ENCODE peak calls at places on chromosomes 5 and 9, in eight cellular contexts. One of them, this sample, is unnamed.

GRCh38 chr5:157718529-157718928 is 12.7 kb upstream of the THG1L start:
- DNase-seq in astrocyte of the spinal cord: peak; percentile 80
- DNase-seq in cardiac muscle cell: peak; percentile 82
- DNase-seq in fibroblast of pulmonary artery: peak; percentile 85
- DNase-seq in tibial nerve: peak; percentile 47
- DNase-seq in A549: peak; percentile 55
- DNase-seq in testis: no peak
- DNase-seq in epithelial cell of esophagus: peak; percentile 63
- DNase-seq in this sample: no peak

GRCh38 chr5:149871471-149871870 is 73.1 kb downstream of the PDE6A start:
- DNase-seq in fibroblast of pulmonary artery: no peak
- DNase-seq in tibial nerve: no peak
- DNase-seq in epithelial cell of esophagus: no peak
- DNase-seq in cardiac muscle cell: no peak
- DNase-seq in testis: no peak
- DNase-seq in A549: no peak
- DNase-seq in astrocyte of the spinal cord: no peak
- DNase-seq in this sample: no peak

GRCh38 chr5:1840071-1840547 is 38.9 kb downstream of the NDUFS6 start:
- DNase-seq in epithelial cell of esophagus: no peak
- DNase-seq in testis: no peak
- DNase-seq in fibroblast of pulmonary artery: no peak
- DNase-seq in astrocyte of the spinal cord: no peak
- DNase-seq in A549: no peak
- DNase-seq in tibial nerve: no peak
- DNase-seq in cardiac muscle cell: no peak
- DNase-seq in this sample: no peak

GRCh38 chr5:108148715-108149139 is 233.2 kb downstream of the FBXL17 start:
- DNase-seq in tibial nerve: no peak
- DNase-seq in astrocyte of the spinal cord: peak; percentile 20
- DNase-seq in testis: peak; percentile 16
- DNase-seq in A549: peak; percentile 5
- DNase-seq in epithelial cell of esophagus: peak; percentile 24
- DNase-seq in cardiac muscle cell: peak; percentile 32
- DNase-seq in fibroblast of pulmonary artery: peak; percentile 42
- DNase-seq in this sample: no peak

GRCh38 chr9:16794871-16795639 is 75.4 kb downstream of the BNC2 start:
- DNase-seq in cardiac muscle cell: peak; percentile 88
- DNase-seq in testis: no peak
- DNase-seq in A549: no peak
- DNase-seq in tibial nerve: peak; percentile 54
- DNase-seq in fibroblast of pulmonary artery: peak; percentile 91
- DNase-seq in astrocyte of the spinal cord: peak; percentile 29
- DNase-seq in epithelial cell of esophagus: no peak
- DNase-seq in this sample: no peak

GRCh38 chr5:41447761-41448510 is 62.5 kb downstream of the PLCXD3 start:
- DNase-seq in A549: no peak
- DNase-seq in fibroblast of pulmonary artery: no peak
- DNase-seq in astrocyte of the spinal cord: no peak
- DNase-seq in testis: no peak
- DNase-seq in cardiac muscle cell: no peak
- DNase-seq in tibial nerve: no peak
- DNase-seq in epithelial cell of esophagus: no peak
- DNase-seq in this sample: no peak

GRCh38 chr9:138025417-138025816 is 147.8 kb downstream of the CACNA1B start:
- DNase-seq in fibroblast of pulmonary artery: no peak
- DNase-seq in astrocyte of the spinal cord: no peak
- DNase-seq in testis: peak; percentile 10
- DNase-seq in cardiac muscle cell: no peak
- DNase-seq in epithelial cell of esophagus: no peak
- DNase-seq in tibial nerve: no peak
- DNase-seq in A549: no peak
- DNase-seq in this sample: no peak

GRCh38 chr9:70574222-70574837 is 159.9 kb upstream of the KLF9 start:
- DNase-seq in A549: no peak
- DNase-seq in astrocyte of the spinal cord: peak; percentile 79
- DNase-seq in cardiac muscle cell: peak; percentile 60
- DNase-seq in epithelial cell of esophagus: peak; percentile 27
- DNase-seq in testis: no peak
- DNase-seq in fibroblast of pulmonary artery: peak; percentile 56
- DNase-seq in tibial nerve: peak; percentile 66
- DNase-seq in this sample: no peak

GRCh38 chr5:172085738-172086137 is 79.3 kb upstream of the FBXW11 start:
- DNase-seq in A549: no peak
- DNase-seq in epithelial cell of esophagus: no peak
- DNase-seq in astrocyte of the spinal cord: no peak
- DNase-seq in fibroblast of pulmonary artery: no peak
- DNase-seq in cardiac muscle cell: no peak
- DNase-seq in testis: no peak
- DNase-seq in tibial nerve: no peak
- DNase-seq in this sample: no peak

GRCh38 chr5:5104550-5104949 is 35.6 kb upstream of the ADAMTS16 start:
- DNase-seq in A549: no peak
- DNase-seq in epithelial cell of esophagus: no peak
- DNase-seq in testis: no peak
- DNase-seq in astrocyte of the spinal cord: no peak
- DNase-seq in tibial nerve: no peak
- DNase-seq in cardiac muscle cell: no peak
- DNase-seq in fibroblast of pulmonary artery: no peak
- DNase-seq in this sample: no peak

GRCh38 chr9:95494022-95494415 is 22.8 kb downstream of the PTCH1 start:
- DNase-seq in astrocyte of the spinal cord: no peak
- DNase-seq in cardiac muscle cell: no peak
- DNase-seq in A549: no peak
- DNase-seq in fibroblast of pulmonary artery: no peak
- DNase-seq in tibial nerve: no peak
- DNase-seq in testis: no peak
- DNase-seq in epithelial cell of esophagus: no peak
- DNase-seq in this sample: no peak

GRCh38 chr9:4298255-4299005 is 1.4 kb downstream of the GLIS3 start:
- DNase-seq in testis: peak; percentile 74
- DNase-seq in fibroblast of pulmonary artery: no peak
- DNase-seq in epithelial cell of esophagus: peak; percentile 72
- DNase-seq in A549: peak; percentile 30
- DNase-seq in astrocyte of the spinal cord: peak; percentile 50
- DNase-seq in tibial nerve: peak; percentile 40
- DNase-seq in cardiac muscle cell: no peak
- DNase-seq in this sample: no peak

GRCh38 chr9:99266136-99267023 is 44.3 kb downstream of the SEC61B start:
- DNase-seq in cardiac muscle cell: peak; percentile 89
- DNase-seq in astrocyte of the spinal cord: peak; percentile 75
- DNase-seq in tibial nerve: peak; percentile 60
- DNase-seq in fibroblast of pulmonary artery: peak; percentile 76
- DNase-seq in epithelial cell of esophagus: peak; percentile 69
- DNase-seq in testis: peak; percentile 92
- DNase-seq in A549: peak; percentile 9
- DNase-seq in this sample: no peak

GRCh38 chr5:77893225-77893860 is 117.2 kb upstream of the TBCA start:
- DNase-seq in testis: no peak
- DNase-seq in A549: peak; percentile 83
- DNase-seq in fibroblast of pulmonary artery: peak; percentile 96
- DNase-seq in cardiac muscle cell: peak; percentile 95
- DNase-seq in epithelial cell of esophagus: peak; percentile 92
- DNase-seq in tibial nerve: no peak
- DNase-seq in astrocyte of the spinal cord: peak; percentile 98
- DNase-seq in this sample: peak; percentile 66

GRCh38 chr9:131976157-131976740 is 103.4 kb downstream of the MED27 start:
- DNase-seq in A549: no peak
- DNase-seq in cardiac muscle cell: no peak
- DNase-seq in fibroblast of pulmonary artery: no peak
- DNase-seq in tibial nerve: no peak
- DNase-seq in astrocyte of the spinal cord: no peak
- DNase-seq in epithelial cell of esophagus: no peak
- DNase-seq in testis: no peak
- DNase-seq in this sample: no peak

GRCh38 chr9:124676159-124676551 is 95.0 kb downstream of the NR6A1 start:
- DNase-seq in A549: no peak
- DNase-seq in cardiac muscle cell: peak; percentile 40
- DNase-seq in astrocyte of the spinal cord: no peak
- DNase-seq in tibial nerve: no peak
- DNase-seq in fibroblast of pulmonary artery: no peak
- DNase-seq in epithelial cell of esophagus: no peak
- DNase-seq in testis: no peak
- DNase-seq in this sample: no peak

GRCh38 chr5:128053291-128053954 is 30.1 kb upstream of the SLC12A2 start:
- DNase-seq in A549: no peak
- DNase-seq in fibroblast of pulmonary artery: peak; percentile 27
- DNase-seq in testis: no peak
- DNase-seq in epithelial cell of esophagus: no peak
- DNase-seq in cardiac muscle cell: peak; percentile 11
- DNase-seq in astrocyte of the spinal cord: peak; percentile 9
- DNase-seq in tibial nerve: no peak
- DNase-seq in this sample: no peak

GRCh38 chr9:129696803-129697110 is 31.3 kb downstream of the PRRX2 start:
- DNase-seq in testis: no peak
- DNase-seq in epithelial cell of esophagus: no peak
- DNase-seq in A549: no peak
- DNase-seq in fibroblast of pulmonary artery: no peak
- DNase-seq in astrocyte of the spinal cord: no peak
- DNase-seq in cardiac muscle cell: no peak
- DNase-seq in tibial nerve: no peak
- DNase-seq in this sample: no peak
- H3K4me3 ChIP-seq in testis: peak overlapping the region; percentile 51
- H3K4me3 ChIP-seq in epithelial cell of esophagus: no peak overlapping the region
- H3K4me3 ChIP-seq in A549: peak overlapping the region; percentile 64
- H3K4me3 ChIP-seq in fibroblast of pulmonary artery: no peak overlapping the region
- H3K4me3 ChIP-seq in astrocyte of the spinal cord: peak overlapping the region; percentile 27
- H3K4me3 ChIP-seq in cardiac muscle cell: peak overlapping the region; percentile 39
- H3K4me3 ChIP-seq in tibial nerve: peak overlapping the region; percentile 33
- H3K4me3 ChIP-seq in this sample: no peak overlapping the region

GRCh38 chr9:28050046-28050445 is 476.8 kb upstream of the C9orf72 start:
- DNase-seq in cardiac muscle cell: no peak
- DNase-seq in epithelial cell of esophagus: no peak
- DNase-seq in astrocyte of the spinal cord: peak; percentile 10
- DNase-seq in fibroblast of pulmonary artery: no peak
- DNase-seq in testis: no peak
- DNase-seq in A549: no peak
- DNase-seq in tibial nerve: no peak
- DNase-seq in this sample: no peak

GRCh38 chr9:28056006-28056405 is 482.7 kb upstream of the C9orf72 start:
- DNase-seq in A549: no peak
- DNase-seq in fibroblast of pulmonary artery: no peak
- DNase-seq in tibial nerve: no peak
- DNase-seq in epithelial cell of esophagus: no peak
- DNase-seq in astrocyte of the spinal cord: no peak
- DNase-seq in testis: no peak
- DNase-seq in cardiac muscle cell: no peak
- DNase-seq in this sample: no peak

GRCh38 chr9:28053378-28053777 is 480.1 kb upstream of the C9orf72 start:
- DNase-seq in astrocyte of the spinal cord: no peak
- DNase-seq in fibroblast of pulmonary artery: no peak
- DNase-seq in cardiac muscle cell: no peak
- DNase-seq in testis: no peak
- DNase-seq in A549: no peak
- DNase-seq in epithelial cell of esophagus: no peak
- DNase-seq in tibial nerve: no peak
- DNase-seq in this sample: no peak

GRCh38 chr9:28051559-28051958 is 478.3 kb upstream of the C9orf72 start:
- DNase-seq in A549: no peak
- DNase-seq in fibroblast of pulmonary artery: no peak
- DNase-seq in testis: no peak
- DNase-seq in astrocyte of the spinal cord: peak; percentile 30
- DNase-seq in tibial nerve: no peak
- DNase-seq in epithelial cell of esophagus: no peak
- DNase-seq in cardiac muscle cell: no peak
- DNase-seq in this sample: no peak

DNA sequence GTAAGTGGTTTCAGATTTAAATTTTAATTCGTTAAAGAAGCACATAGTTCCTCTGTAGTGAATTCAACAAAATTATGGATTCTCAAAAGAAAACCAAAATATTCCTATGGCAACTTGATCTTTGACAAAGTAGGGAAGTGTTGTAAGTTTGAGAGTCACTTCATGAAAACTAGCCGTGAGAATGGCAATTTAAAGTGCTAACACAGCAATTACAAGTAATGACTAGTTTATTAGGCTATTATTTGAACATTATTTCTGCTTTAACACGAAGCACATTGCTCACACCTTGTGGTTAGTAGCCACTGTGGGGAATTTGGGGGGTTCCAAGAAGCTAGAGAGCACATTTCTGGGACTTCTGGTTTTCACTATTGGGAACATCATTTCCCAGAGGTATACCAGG is 478.8 kb upstream of the C9orf72 start:
- DNase-seq in astrocyte of the spinal cord: no peak
- DNase-seq in testis: no peak
- DNase-seq in tibial nerve: no peak
- DNase-seq in cardiac muscle cell: no peak
- DNase-seq in fibroblast of pulmonary artery: no peak
- DNase-seq in A549: no peak
- DNase-seq in epithelial cell of esophagus: no peak
- DNase-seq in this sample: no peak
- TF ChIP-seq CTCF in astrocyte of the spinal cord: no peak
- TF ChIP-seq CTCF in testis: no peak
- TF ChIP-seq CTCF in tibial nerve: no peak
- TF ChIP-seq CTCF in cardiac muscle cell: no peak
- TF ChIP-seq CTCF in fibroblast of pulmonary artery: no peak
- TF ChIP-seq CTCF in A549: no peak
- TF ChIP-seq CTCF in epithelial cell of esophagus: no peak
- TF ChIP-seq CTCF in this sample: no peak

DNA sequence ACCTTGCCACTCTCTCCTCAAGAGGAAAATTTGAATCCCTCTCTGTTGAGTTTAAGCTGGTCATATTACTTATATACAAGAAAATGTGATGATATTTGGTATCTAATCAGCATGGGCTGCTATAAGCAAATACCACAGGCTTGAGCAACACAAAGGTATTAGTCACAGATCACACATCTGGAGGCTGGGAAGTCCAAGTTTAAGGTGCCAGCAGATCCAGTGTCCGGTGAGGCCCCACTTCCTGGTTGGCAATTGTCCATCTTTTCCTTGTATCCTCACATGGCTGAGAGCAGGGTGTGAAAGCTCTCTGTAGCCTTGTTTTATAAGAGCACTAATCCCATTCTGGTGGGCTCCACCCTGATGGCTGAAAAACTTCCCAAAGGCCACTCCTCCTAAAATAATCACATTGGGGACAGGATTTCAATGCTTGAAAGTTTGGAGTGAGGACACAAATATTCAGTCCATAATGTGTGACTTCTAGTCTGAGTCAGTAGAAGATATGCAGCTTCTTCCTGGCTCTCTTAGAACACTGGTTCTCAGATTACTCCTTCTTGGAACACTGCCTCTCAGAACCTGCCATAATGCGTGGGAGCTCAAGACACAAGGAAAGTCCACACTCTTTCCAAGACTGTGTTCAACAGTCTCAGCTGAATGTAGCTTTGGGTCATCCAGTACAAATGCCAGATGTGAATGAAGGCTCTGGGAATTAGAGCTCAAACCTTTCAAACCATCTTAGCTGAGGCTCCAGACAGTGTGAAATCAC is 124.1 kb downstream of the PRDM9 start:
- DNase-seq in epithelial cell of esophagus: peak; percentile 86
- DNase-seq in astrocyte of the spinal cord: peak; percentile 54
- DNase-seq in cardiac muscle cell: peak; percentile 93
- DNase-seq in A549: peak; percentile 3
- DNase-seq in tibial nerve: no peak
- DNase-seq in testis: no peak
- DNase-seq in fibroblast of pulmonary artery: peak; percentile 95
- DNase-seq in this sample: peak; percentile 26
- H3K4me3 ChIP-seq in epithelial cell of esophagus: no peak overlapping the region
- H3K4me3 ChIP-seq in astrocyte of the spinal cord: no peak overlapping the region
- H3K4me3 ChIP-seq in cardiac muscle cell: no peak overlapping the region
- H3K4me3 ChIP-seq in A549: no peak overlapping the region
- H3K4me3 ChIP-seq in tibial nerve: no peak overlapping the region
- H3K4me3 ChIP-seq in testis: no peak overlapping the region
- H3K4me3 ChIP-seq in fibroblast of pulmonary artery: no peak overlapping the region
- H3K4me3 ChIP-seq in this sample: no peak overlapping the region

GRCh38 chr9:133188006-133188842 is 20.8 kb downstream of the OBP2B start:
- DNase-seq in tibial nerve: no peak
- DNase-seq in epithelial cell of esophagus: peak; percentile 9
- DNase-seq in testis: peak; percentile 67
- DNase-seq in cardiac muscle cell: no peak
- DNase-seq in fibroblast of pulmonary artery: peak; percentile 7
- DNase-seq in A549: peak; percentile 58
- DNase-seq in astrocyte of the spinal cord: no peak
- DNase-seq in this sample: no peak
- TF ChIP-seq CTCF in tibial nerve: no peak
- TF ChIP-seq CTCF in epithelial cell of esophagus: peak; percentile 12
- TF ChIP-seq CTCF in testis: peak; percentile 33
- TF ChIP-seq CTCF in cardiac muscle cell: peak; percentile 26
- TF ChIP-seq CTCF in fibroblast of pulmonary artery: peak; percentile 28
- TF ChIP-seq CTCF in A549: peak; percentile 23
- TF ChIP-seq CTCF in astrocyte of the spinal cord: peak; percentile 28
- TF ChIP-seq CTCF in this sample: peak; percentile 52

This sample was measured in epithelial cell of proximal tubule.